ENCODE peak calls at places on chromosomes 1 and 21, in ten cellular contexts. P is activated naive CD4-positive, alpha-beta T cell; U is fibroblast of mammary gland; L is right atrium auricular region; W is CD8-positive, alpha-beta T cell; T is iPS DF 6.9; S is non-pigmented ciliary epithelial cell; Q is hippocampal formation; C is anterior cingulate cortex; R is NCI-H1417 treated with DMSO at 0.1 percent for 48 hours. D is an unnamed sample.
A peak's percentile ranks its signal among the peaks of the same experiment; 100 is the strongest.

GRCh38 chr1:22971161-22972062 is 1.3 kb downstream of the LACTBL1 start:
- DNase-seq in P (no peak), U (no peak), L (no peak), W (no peak), T (no peak), S (no peak), Q (no peak), C (no peak), R (no peak), D (no peak)

GRCh38 chr1:21290546-21290944 is 282 bp upstream of the ECE1 start:
- DNase-seq in P (peak; percentile 8), U (no peak), L (no peak), W (peak; percentile 32), T (no peak), S (no peak), Q (no peak), C (no peak), R (no peak), D (no peak)

GRCh38 chr1:209335090-209335692 is 248.3 kb upstream of the CAMK1G start:
- DNase-seq in P (no peak), U (no peak), L (no peak), W (no peak), T (peak; percentile 35), S (no peak), Q (no peak), C (no peak), R (no peak), D (peak; percentile 28)

GRCh38 chr1:111989531-111990025 is at the start of gene KCND3:
- DNase-seq in P (no peak), U (peak; percentile 4), L (no peak), W (no peak), T (no peak), S (no peak), Q (peak; percentile 40), C (peak; percentile 45), R (no peak), D (peak; percentile 49)

GRCh38 chr21:36664678-36665022 is 34.3 kb upstream of the SIM2 start:
- DNase-seq in P (no peak), U (no peak), L (no peak), W (no peak), T (no peak), S (no peak), Q (no peak), C (no peak), R (no peak), D (no peak)

GRCh38 chr1:224559971-224560728 is 56.0 kb upstream of the CNIH3 start:
- DNase-seq in P (no peak), U (peak; percentile 73), L (no peak), W (no peak), T (no peak), S (no peak), Q (no peak), C (no peak), R (no peak), D (no peak)

GRCh38 chr1:156839426-156840109 is 19.3 kb downstream of the INSRR start:
- DNase-seq in P (no peak), U (no peak), L (no peak), W (no peak), T (no peak), S (no peak), Q (no peak), C (no peak), R (no peak), D (no peak)

GRCh38 chr1:195714248-195714647 is 894.0 kb downstream of the KCNT2 start:
- DNase-seq in P (no peak), U (peak; percentile 39), L (no peak), W (no peak), T (no peak), S (peak; percentile 18), Q (no peak), C (no peak), R (no peak), D (no peak)

GRCh38 chr1:20896824-20897223 is 109.7 kb upstream of the HP1BP3 start:
- DNase-seq in P (no peak), U (peak; percentile 61), L (no peak), W (no peak), T (no peak), S (no peak), Q (no peak), C (no peak), R (no peak), D (no peak)

GRCh38 chr1:236945002-236945401 is 59.2 kb downstream of the MT1HL1 start:
- DNase-seq in P (no peak), U (no peak), L (no peak), W (no peak), T (no peak), S (no peak), Q (no peak), C (no peak), R (no peak), D (no peak)

GRCh38 chr1:207659545-207660148 is 14.7 kb downstream of the CR1L start:
- DNase-seq in P (no peak), U (no peak), L (no peak), W (no peak), T (no peak), S (no peak), Q (no peak), C (no peak), R (no peak), D (peak; percentile 50)

GRCh38 chr1:182674346-182675246 is 9.8 kb downstream of the RGS8 start:
- DNase-seq in P (no peak), U (no peak), L (peak; percentile 67), W (no peak), T (no peak), S (no peak), Q (no peak), C (no peak), R (no peak), D (no peak)

GRCh38 chr1:39438002-39438401 is 53.4 kb upstream of the BMP8A start:
- DNase-seq in P (no peak), U (no peak), L (no peak), W (no peak), T (no peak), S (no peak), Q (no peak), C (no peak), R (no peak), D (no peak)

GRCh38 chr1:180123463-180123936 is 31.2 kb upstream of the QSOX1 start:
- DNase-seq in P (no peak), U (peak; percentile 79), L (no peak), W (no peak), T (no peak), S (no peak), Q (no peak), C (no peak), R (no peak), D (no peak)

GRCh38 chr1:77031101-77031662 is 163.9 kb downstream of the ST6GALNAC5 start:
- DNase-seq in P (no peak), U (peak; percentile 86), L (no peak), W (no peak), T (no peak), S (peak; percentile 30), Q (no peak), C (no peak), R (peak; percentile 95), D (no peak)

GRCh38 chr1:9593492-9594465 is 5.1 kb downstream of the TMEM201 start:
- DNase-seq in P (no peak), U (peak; percentile 36), L (peak; percentile 75), W (no peak), T (no peak), S (peak; percentile 31), Q (peak; percentile 49), C (peak; percentile 48), R (peak; percentile 70), D (peak; percentile 49)

GRCh38 chr1:47023268-47024137 is at the start of gene CYP4X1:
- DNase-seq in P (no peak), U (no peak), L (no peak), W (no peak), T (no peak), S (no peak), Q (no peak), C (peak; percentile 52), R (no peak), D (peak; percentile 70)

GRCh38 chr1:234584926-234585325 is 25.1 kb downstream of the IRF2BP2 start:
- DNase-seq in P (no peak), U (no peak), L (peak; percentile 61), W (no peak), T (no peak), S (no peak), Q (no peak), C (no peak), R (no peak), D (no peak)

GRCh38 chr1:155008015-155008941 is 5.7 kb downstream of the ZBTB7B start:
- DNase-seq in P (no peak), U (no peak), L (no peak), W (no peak), T (no peak), S (no peak), Q (peak; percentile 36), C (no peak), R (no peak), D (no peak)

GRCh38 chr1:27604579-27605299 is 795 bp upstream of the AHDC1 start:
- DNase-seq in P (no peak), U (peak; percentile 26), L (no peak), W (no peak), T (no peak), S (no peak), Q (no peak), C (no peak), R (no peak), D (no peak)

GRCh38 chr1:179010671-179011070 is 15.0 kb upstream of the FAM20B start:
- DNase-seq in P (no peak), U (no peak), L (no peak), W (no peak), T (no peak), S (no peak), Q (no peak), C (no peak), R (no peak), D (no peak)

GRCh38 chr1:208944981-208945451 is 638.5 kb upstream of the CAMK1G start:
- DNase-seq in P (no peak), U (no peak), L (no peak), W (no peak), T (no peak), S (no peak), Q (no peak), C (no peak), R (no peak), D (no peak)

GRCh38 chr1:111904478-111905218 is 84.8 kb downstream of the KCND3 start:
- DNase-seq in P (no peak), U (no peak), L (no peak), W (no peak), T (peak; percentile 9), S (no peak), Q (no peak), C (peak; percentile 62), R (peak; percentile 72), D (no peak)

GRCh38 chr1:219442575-219442974 is 170.3 kb downstream of the ZC3H11B start:
- DNase-seq in P (no peak), U (peak; percentile 77), L (no peak), W (no peak), T (no peak), S (no peak), Q (no peak), C (no peak), R (no peak), D (no peak)

GRCh38 chr1:245710961-245711903 is 556.4 kb downstream of the KIF26B start:
- DNase-seq in P (no peak), U (no peak), L (peak; percentile 38), W (no peak), T (no peak), S (no peak), Q (no peak), C (no peak), R (no peak), D (no peak)

GRCh38 chr1:167679714-167680113 is 42.1 kb upstream of the MPZL1 start:
- DNase-seq in P (no peak), U (no peak), L (no peak), W (no peak), T (no peak), S (no peak), Q (no peak), C (no peak), R (no peak), D (no peak)

GRCh38 chr1:18217398-18218043 is 109.9 kb downstream of the IGSF21 start:
- DNase-seq in P (no peak), U (peak; percentile 2), L (no peak), W (no peak), T (peak; percentile 43), S (no peak), Q (no peak), C (no peak), R (no peak), D (no peak)

GRCh38 chr1:11935040-11935378 is 492 bp downstream of the PLOD1 start:
- DNase-seq in P (no peak), U (no peak), L (no peak), W (no peak), T (no peak), S (no peak), Q (no peak), C (no peak), R (no peak), D (no peak)